ENCODE peak calls at places on chromosomes 6 and 20, in six cellular contexts. One of them, this sample, is unnamed. For H3K27me3 and H3K36me3, the result is how much of the 10 kb centered on the place peaks cover.

GRCh38 chr20:44610313-44610965 is 28.1 kb downstream of the PKIG start:
- DNase-seq in ovary: no peak
- DNase-seq in mesendoderm: no peak
- DNase-seq in fibroblast of lung: no peak
- DNase-seq in endodermal cell: no peak
- DNase-seq in tibial artery: no peak
- DNase-seq in this sample: peak

GRCh38 chr6:154319231-154319858 is 37.3 kb downstream of the IPCEF1 start:
- DNase-seq in ovary: no peak
- DNase-seq in mesendoderm: no peak
- DNase-seq in fibroblast of lung: peak
- DNase-seq in endodermal cell: no peak
- DNase-seq in tibial artery: no peak
- DNase-seq in this sample: no peak

GRCh38 chr20:35190556-35190955 is 18.7 kb downstream of the PROCR start:
- DNase-seq in ovary: no peak
- DNase-seq in mesendoderm: no peak
- DNase-seq in fibroblast of lung: peak
- DNase-seq in endodermal cell: no peak
- DNase-seq in tibial artery: no peak
- DNase-seq in this sample: no peak

GRCh38 chr20:25739615-25740320 is 43.1 kb upstream of the ZNF337 start:
- DNase-seq in ovary: no peak
- DNase-seq in mesendoderm: no peak
- DNase-seq in fibroblast of lung: peak
- DNase-seq in endodermal cell: no peak
- DNase-seq in tibial artery: no peak
- DNase-seq in this sample: no peak

GRCh38 chr6:137904822-137905617 is 38.0 kb downstream of the TNFAIP3 start:
- DNase-seq in ovary: no peak
- DNase-seq in mesendoderm: no peak
- DNase-seq in fibroblast of lung: no peak
- DNase-seq in endodermal cell: no peak
- DNase-seq in tibial artery: peak
- DNase-seq in this sample: no peak

GRCh38 chr6:113654396-113654795 is 202.7 kb upstream of the MARCKS start:
- DNase-seq in ovary: no peak
- DNase-seq in mesendoderm: no peak
- DNase-seq in fibroblast of lung: peak
- DNase-seq in endodermal cell: no peak
- DNase-seq in tibial artery: peak
- DNase-seq in this sample: no peak

GRCh38 chr6:31877651-31878161 is 1.1 kb downstream of the SLC44A4 start:
- DNase-seq in ovary: no peak
- DNase-seq in mesendoderm: no peak
- DNase-seq in fibroblast of lung: no peak
- DNase-seq in endodermal cell: no peak
- DNase-seq in tibial artery: no peak
- DNase-seq in this sample: no peak

GRCh38 chr20:54025166-54025835 is 45.1 kb downstream of the BCAS1 start:
- DNase-seq in ovary: no peak
- DNase-seq in mesendoderm: peak
- DNase-seq in fibroblast of lung: peak
- DNase-seq in endodermal cell: peak
- DNase-seq in tibial artery: no peak
- DNase-seq in this sample: peak

GRCh38 chr6:37675606-37676005 is 22.1 kb downstream of the MDGA1 start:
- DNase-seq in ovary: no peak
- DNase-seq in mesendoderm: no peak
- DNase-seq in fibroblast of lung: no peak
- DNase-seq in endodermal cell: no peak
- DNase-seq in tibial artery: no peak
- DNase-seq in this sample: no peak

GRCh38 chr6:7933794-7934193 is 23.2 kb upstream of the TXNDC5 start:
- DNase-seq in ovary: no peak
- DNase-seq in mesendoderm: no peak
- DNase-seq in fibroblast of lung: no peak
- DNase-seq in endodermal cell: no peak
- DNase-seq in tibial artery: no peak
- DNase-seq in this sample: no peak

GRCh38 chr6:53750112-53750511 is 44.7 kb upstream of the LRRC1 start:
- DNase-seq in ovary: no peak
- DNase-seq in mesendoderm: no peak
- DNase-seq in fibroblast of lung: no peak
- DNase-seq in endodermal cell: no peak
- DNase-seq in tibial artery: no peak
- DNase-seq in this sample: no peak

GRCh38 chr20:62064788-62065668 is 653 bp downstream of the TAF4 start:
- DNase-seq in ovary: peak
- DNase-seq in mesendoderm: no peak
- DNase-seq in fibroblast of lung: no peak
- DNase-seq in endodermal cell: no peak
- DNase-seq in tibial artery: no peak
- DNase-seq in this sample: peak

GRCh38 chr6:161018165-161018564 is 26.6 kb downstream of the MAP3K4 start:
- DNase-seq in ovary: no peak
- DNase-seq in mesendoderm: no peak
- DNase-seq in fibroblast of lung: no peak
- DNase-seq in endodermal cell: no peak
- DNase-seq in tibial artery: no peak
- DNase-seq in this sample: no peak

DNA sequence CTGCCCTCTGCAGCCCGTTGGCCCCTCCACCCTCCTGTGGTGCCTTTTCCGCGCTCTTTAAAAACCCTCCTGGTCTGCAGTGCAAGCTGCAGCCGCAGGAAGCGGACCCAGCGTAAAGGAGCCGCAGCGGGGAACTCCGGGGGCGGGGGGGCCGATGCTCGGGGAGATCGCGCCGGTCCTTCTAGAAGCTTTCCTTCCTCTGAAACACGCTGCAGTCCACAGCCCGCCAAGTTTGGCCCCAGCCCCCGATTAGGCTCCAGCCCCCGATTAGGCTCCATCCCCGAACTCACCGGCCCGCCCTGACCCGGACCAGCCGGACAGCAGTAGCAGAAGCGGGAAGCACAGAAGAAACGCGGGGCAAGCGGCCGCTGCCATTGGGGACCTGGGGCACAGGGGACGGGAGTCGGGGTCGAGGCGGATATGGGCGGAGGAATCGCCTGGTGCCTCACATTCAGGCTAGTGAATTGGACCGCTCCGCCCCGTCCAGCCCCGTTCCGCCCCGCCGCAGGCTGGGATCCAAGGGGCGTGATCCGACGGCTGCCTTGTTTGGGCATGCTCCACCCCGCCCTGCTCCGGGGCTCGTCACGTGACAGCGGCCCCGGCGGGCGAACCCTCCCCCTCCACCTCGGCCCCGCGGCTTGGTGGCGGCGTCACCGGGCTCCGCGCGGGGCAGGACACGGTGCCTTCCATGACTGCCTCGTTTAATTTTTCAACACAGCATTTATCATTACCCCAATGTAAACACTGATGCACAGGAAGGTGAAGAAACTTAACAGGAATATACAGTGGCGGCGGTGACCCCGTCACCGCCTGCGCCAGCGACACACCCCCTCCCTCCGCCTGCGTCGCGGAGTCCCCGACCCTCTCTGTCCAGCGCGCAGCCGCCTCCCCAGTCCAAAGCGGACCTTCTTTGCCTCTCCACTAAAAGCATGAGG is 20.3 kb downstream of the RAET1L start:
- DNase-seq in ovary: peak
- DNase-seq in mesendoderm: peak
- DNase-seq in fibroblast of lung: peak
- DNase-seq in endodermal cell: peak
- DNase-seq in tibial artery: peak
- DNase-seq in this sample: peak
- H3K4me3 ChIP-seq in ovary: peak
- H3K4me3 ChIP-seq in mesendoderm: peak
- H3K4me3 ChIP-seq in fibroblast of lung: peak
- H3K4me3 ChIP-seq in endodermal cell: peak
- H3K4me3 ChIP-seq in tibial artery: peak
- H3K4me3 ChIP-seq in this sample: peak

GRCh38 chr20:46169245-46170171 is 51.4 kb downstream of the CD40 start:
- DNase-seq in ovary: no peak
- DNase-seq in mesendoderm: no peak
- DNase-seq in fibroblast of lung: no peak
- DNase-seq in endodermal cell: no peak
- DNase-seq in tibial artery: no peak
- DNase-seq in this sample: no peak

GRCh38 chr20:46171476-46171875 is 53.4 kb downstream of the CD40 start:
- DNase-seq in ovary: no peak
- DNase-seq in mesendoderm: no peak
- DNase-seq in fibroblast of lung: no peak
- DNase-seq in endodermal cell: no peak
- DNase-seq in tibial artery: no peak
- DNase-seq in this sample: no peak

GRCh38 chr20:46167080-46167479 is 49.0 kb downstream of the CD40 start:
- DNase-seq in ovary: no peak
- DNase-seq in mesendoderm: no peak
- DNase-seq in fibroblast of lung: no peak
- DNase-seq in endodermal cell: no peak
- DNase-seq in tibial artery: no peak
- DNase-seq in this sample: no peak

GRCh38 chr20:46171909-46172308 is 53.8 kb downstream of the CD40 start:
- DNase-seq in ovary: no peak
- DNase-seq in mesendoderm: no peak
- DNase-seq in fibroblast of lung: no peak
- DNase-seq in endodermal cell: no peak
- DNase-seq in tibial artery: no peak
- DNase-seq in this sample: no peak

GRCh38 chr20:46168438-46168837 is 50.3 kb downstream of the CD40 start:
- DNase-seq in ovary: no peak
- DNase-seq in mesendoderm: no peak
- DNase-seq in fibroblast of lung: no peak
- DNase-seq in endodermal cell: no peak
- DNase-seq in tibial artery: no peak
- DNase-seq in this sample: no peak
- H3K27me3 ChIP-seq in ovary: under half
- H3K27me3 ChIP-seq in mesendoderm: under half
- H3K27me3 ChIP-seq in fibroblast of lung: under half
- H3K27me3 ChIP-seq in endodermal cell: under half
- H3K27me3 ChIP-seq in tibial artery: half or more
- H3K27me3 ChIP-seq in this sample: under half

DNA sequence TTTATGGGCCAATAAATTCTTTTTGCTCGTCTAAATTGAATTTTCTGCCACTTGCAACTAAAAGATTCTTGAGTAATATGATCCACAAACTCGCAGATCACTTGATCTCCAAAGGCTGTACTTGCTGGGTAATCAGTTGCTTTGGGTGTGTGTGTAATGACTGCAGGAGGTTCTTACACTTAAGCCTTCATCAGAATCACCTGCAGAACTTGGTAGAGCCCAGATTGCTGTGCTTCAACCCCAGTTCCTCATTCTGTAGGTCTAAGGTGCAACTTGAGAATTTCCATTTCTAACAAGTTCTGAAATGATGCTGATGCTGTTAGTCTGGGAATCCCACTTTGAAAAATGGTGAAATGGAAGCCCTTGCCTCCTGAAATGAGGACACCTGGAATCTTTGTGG is 12.9 kb upstream of the FKBP1A start:
- DNase-seq in ovary: no peak
- DNase-seq in mesendoderm: no peak
- DNase-seq in fibroblast of lung: no peak
- DNase-seq in endodermal cell: no peak
- DNase-seq in tibial artery: no peak
- DNase-seq in this sample: no peak
- H3K36me3 ChIP-seq in ovary: under half
- H3K36me3 ChIP-seq in mesendoderm: under half
- H3K36me3 ChIP-seq in fibroblast of lung: under half
- H3K36me3 ChIP-seq in endodermal cell: under half
- H3K36me3 ChIP-seq in tibial artery: under half
- H3K36me3 ChIP-seq in this sample: under half

GRCh38 chr20:46307999-46308257 is 370 bp downstream of the CDH22 start:
- DNase-seq in ovary: no peak
- DNase-seq in mesendoderm: no peak
- DNase-seq in fibroblast of lung: no peak
- DNase-seq in endodermal cell: no peak
- DNase-seq in tibial artery: no peak
- DNase-seq in this sample: peak
- H3K4me3 ChIP-seq in ovary: peak
- H3K4me3 ChIP-seq in mesendoderm: peak
- H3K4me3 ChIP-seq in fibroblast of lung: no peak
- H3K4me3 ChIP-seq in endodermal cell: peak
- H3K4me3 ChIP-seq in tibial artery: peak
- H3K4me3 ChIP-seq in this sample: peak

GRCh38 chr20:21029356-21029755 is 76.8 kb downstream of the LINC00237 start:
- DNase-seq in ovary: no peak
- DNase-seq in mesendoderm: no peak
- DNase-seq in fibroblast of lung: no peak
- DNase-seq in endodermal cell: no peak
- DNase-seq in tibial artery: no peak
- DNase-seq in this sample: no peak

GRCh38 chr20:21028921-21029320 is 77.2 kb downstream of the LINC00237 start:
- DNase-seq in ovary: no peak
- DNase-seq in mesendoderm: no peak
- DNase-seq in fibroblast of lung: no peak
- DNase-seq in endodermal cell: no peak
- DNase-seq in tibial artery: no peak
- DNase-seq in this sample: no peak

GRCh38 chr20:21031666-21032065 is 74.5 kb downstream of the LINC00237 start:
- DNase-seq in ovary: no peak
- DNase-seq in mesendoderm: no peak
- DNase-seq in fibroblast of lung: no peak
- DNase-seq in endodermal cell: no peak
- DNase-seq in tibial artery: no peak
- DNase-seq in this sample: no peak

GRCh38 chr20:21028436-21028835 is 77.7 kb downstream of the LINC00237 start:
- DNase-seq in ovary: no peak
- DNase-seq in mesendoderm: no peak
- DNase-seq in fibroblast of lung: no peak
- DNase-seq in endodermal cell: no peak
- DNase-seq in tibial artery: no peak
- DNase-seq in this sample: no peak

GRCh38 chr20:21033817-21034216 is 72.3 kb downstream of the LINC00237 start:
- DNase-seq in ovary: no peak
- DNase-seq in mesendoderm: peak
- DNase-seq in fibroblast of lung: no peak
- DNase-seq in endodermal cell: peak
- DNase-seq in tibial artery: no peak
- DNase-seq in this sample: no peak
- H3K27me3 ChIP-seq in ovary: under half
- H3K27me3 ChIP-seq in mesendoderm: under half
- H3K27me3 ChIP-seq in fibroblast of lung: under half
- H3K27me3 ChIP-seq in endodermal cell: under half
- H3K27me3 ChIP-seq in tibial artery: under half
- H3K27me3 ChIP-seq in this sample: under half